ENCODE peak calls at places on chromosomes 6 and 20, in ten cellular contexts. One of them, this sample, is unnamed.

GRCh38 chr6:163417595-163417994 is 3.1 kb downstream of the QKI start:
- DNase-seq in amygdala: no peak
- DNase-seq in HCT116: no peak
- DNase-seq in neural crest cell: no peak
- DNase-seq in PC-9: no peak
- DNase-seq in A172: no peak
- DNase-seq in GOT3: no peak
- DNase-seq in PC-3: no peak
- DNase-seq in Ammon's horn: no peak
- DNase-seq in stimulated activated naive B cell treated with anti-CD40 and anti-IgM and Interleukin-4, amounts not matched to agents 10 μg/mL and 1 μg/mL and 100 μg/mL, for 72 hours: no peak
- DNase-seq in this sample: no peak

GRCh38 chr20:62215991-62216635 is 4.0 kb downstream of the HRH3 start:
- DNase-seq in amygdala: no peak
- DNase-seq in HCT116: no peak
- DNase-seq in neural crest cell: no peak
- DNase-seq in PC-9: no peak
- DNase-seq in A172: no peak
- DNase-seq in GOT3: no peak
- DNase-seq in PC-3: no peak
- DNase-seq in Ammon's horn: no peak
- DNase-seq in stimulated activated naive B cell treated with anti-CD40 and anti-IgM and Interleukin-4, amounts not matched to agents 10 μg/mL and 1 μg/mL and 100 μg/mL, for 72 hours: no peak
- DNase-seq in this sample: no peak

GRCh38 chr20:33769032-33769431 is 37.2 kb downstream of the ZNF341 start:
- DNase-seq in amygdala: no peak
- DNase-seq in HCT116: no peak
- DNase-seq in neural crest cell: no peak
- DNase-seq in PC-9: no peak
- DNase-seq in A172: no peak
- DNase-seq in GOT3: no peak
- DNase-seq in PC-3: no peak
- DNase-seq in Ammon's horn: no peak
- DNase-seq in stimulated activated naive B cell treated with anti-CD40 and anti-IgM and Interleukin-4, amounts not matched to agents 10 μg/mL and 1 μg/mL and 100 μg/mL, for 72 hours: no peak
- DNase-seq in this sample: no peak

GRCh38 chr6:71346034-71346680 is 57.5 kb downstream of the OGFRL1 start:
- DNase-seq in amygdala: no peak
- DNase-seq in HCT116: no peak
- DNase-seq in neural crest cell: no peak
- DNase-seq in PC-9: no peak
- DNase-seq in A172: no peak
- DNase-seq in GOT3: no peak
- DNase-seq in PC-3: no peak
- DNase-seq in Ammon's horn: peak
- DNase-seq in stimulated activated naive B cell treated with anti-CD40 and anti-IgM and Interleukin-4, amounts not matched to agents 10 μg/mL and 1 μg/mL and 100 μg/mL, for 72 hours: no peak
- DNase-seq in this sample: no peak

GRCh38 chr6:100554228-100554627 is 89.5 kb upstream of the SIM1 start:
- DNase-seq in amygdala: no peak
- DNase-seq in HCT116: no peak
- DNase-seq in neural crest cell: no peak
- DNase-seq in PC-9: no peak
- DNase-seq in A172: no peak
- DNase-seq in GOT3: no peak
- DNase-seq in PC-3: no peak
- DNase-seq in Ammon's horn: no peak
- DNase-seq in stimulated activated naive B cell treated with anti-CD40 and anti-IgM and Interleukin-4, amounts not matched to agents 10 μg/mL and 1 μg/mL and 100 μg/mL, for 72 hours: no peak
- DNase-seq in this sample: no peak

GRCh38 chr6:108207013-108207412 is 41.2 kb downstream of the NR2E1 start:
- DNase-seq in amygdala: no peak
- DNase-seq in HCT116: no peak
- DNase-seq in neural crest cell: no peak
- DNase-seq in PC-9: no peak
- DNase-seq in A172: no peak
- DNase-seq in GOT3: no peak
- DNase-seq in PC-3: no peak
- DNase-seq in Ammon's horn: no peak
- DNase-seq in stimulated activated naive B cell treated with anti-CD40 and anti-IgM and Interleukin-4, amounts not matched to agents 10 μg/mL and 1 μg/mL and 100 μg/mL, for 72 hours: no peak
- DNase-seq in this sample: no peak

GRCh38 chr6:157240960-157241311 is 82.4 kb downstream of the TMEM242 start:
- DNase-seq in amygdala: no peak
- DNase-seq in HCT116: no peak
- DNase-seq in neural crest cell: no peak
- DNase-seq in PC-9: no peak
- DNase-seq in A172: no peak
- DNase-seq in GOT3: no peak
- DNase-seq in PC-3: no peak
- DNase-seq in Ammon's horn: no peak
- DNase-seq in stimulated activated naive B cell treated with anti-CD40 and anti-IgM and Interleukin-4, amounts not matched to agents 10 μg/mL and 1 μg/mL and 100 μg/mL, for 72 hours: no peak
- DNase-seq in this sample: no peak

GRCh38 chr20:4546342-4546741 is 175.4 kb upstream of the PRND start:
- DNase-seq in amygdala: no peak
- DNase-seq in HCT116: no peak
- DNase-seq in neural crest cell: no peak
- DNase-seq in PC-9: no peak
- DNase-seq in A172: no peak
- DNase-seq in GOT3: no peak
- DNase-seq in PC-3: no peak
- DNase-seq in Ammon's horn: no peak
- DNase-seq in stimulated activated naive B cell treated with anti-CD40 and anti-IgM and Interleukin-4, amounts not matched to agents 10 μg/mL and 1 μg/mL and 100 μg/mL, for 72 hours: no peak
- DNase-seq in this sample: peak

GRCh38 chr6:42025066-42025789 is 25.1 kb upstream of the TAF8 start:
- DNase-seq in amygdala: no peak
- DNase-seq in HCT116: no peak
- DNase-seq in neural crest cell: no peak
- DNase-seq in PC-9: no peak
- DNase-seq in A172: no peak
- DNase-seq in GOT3: no peak
- DNase-seq in PC-3: no peak
- DNase-seq in Ammon's horn: no peak
- DNase-seq in stimulated activated naive B cell treated with anti-CD40 and anti-IgM and Interleukin-4, amounts not matched to agents 10 μg/mL and 1 μg/mL and 100 μg/mL, for 72 hours: peak
- DNase-seq in this sample: no peak

GRCh38 chr6:138622967-138623366 is 123.7 kb upstream of the NHSL1 start:
- DNase-seq in amygdala: no peak
- DNase-seq in HCT116: no peak
- DNase-seq in neural crest cell: no peak
- DNase-seq in PC-9: peak
- DNase-seq in A172: peak
- DNase-seq in GOT3: no peak
- DNase-seq in PC-3: no peak
- DNase-seq in Ammon's horn: no peak
- DNase-seq in stimulated activated naive B cell treated with anti-CD40 and anti-IgM and Interleukin-4, amounts not matched to agents 10 μg/mL and 1 μg/mL and 100 μg/mL, for 72 hours: no peak
- DNase-seq in this sample: no peak

GRCh38 chr20:37804584-37805566 is 98.1 kb upstream of the VSTM2L start:
- DNase-seq in amygdala: peak
- DNase-seq in HCT116: no peak
- DNase-seq in neural crest cell: no peak
- DNase-seq in PC-9: no peak
- DNase-seq in A172: no peak
- DNase-seq in GOT3: no peak
- DNase-seq in PC-3: no peak
- DNase-seq in Ammon's horn: peak
- DNase-seq in stimulated activated naive B cell treated with anti-CD40 and anti-IgM and Interleukin-4, amounts not matched to agents 10 μg/mL and 1 μg/mL and 100 μg/mL, for 72 hours: peak
- DNase-seq in this sample: no peak

GRCh38 chr20:60143450-60143849 is 185.2 kb downstream of the CDH26 start:
- DNase-seq in amygdala: no peak
- DNase-seq in HCT116: no peak
- DNase-seq in neural crest cell: no peak
- DNase-seq in PC-9: no peak
- DNase-seq in A172: no peak
- DNase-seq in GOT3: no peak
- DNase-seq in PC-3: no peak
- DNase-seq in Ammon's horn: no peak
- DNase-seq in stimulated activated naive B cell treated with anti-CD40 and anti-IgM and Interleukin-4, amounts not matched to agents 10 μg/mL and 1 μg/mL and 100 μg/mL, for 72 hours: no peak
- DNase-seq in this sample: no peak

GRCh38 chr6:3750324-3751018 is 1.0 kb downstream of the PXDC1 start:
- DNase-seq in amygdala: peak
- DNase-seq in HCT116: no peak
- DNase-seq in neural crest cell: no peak
- DNase-seq in PC-9: peak
- DNase-seq in A172: peak
- DNase-seq in GOT3: peak
- DNase-seq in PC-3: peak
- DNase-seq in Ammon's horn: peak
- DNase-seq in stimulated activated naive B cell treated with anti-CD40 and anti-IgM and Interleukin-4, amounts not matched to agents 10 μg/mL and 1 μg/mL and 100 μg/mL, for 72 hours: no peak
- DNase-seq in this sample: peak

GRCh38 chr20:25045343-25045712 is 12.6 kb downstream of the ACSS1 start:
- DNase-seq in amygdala: no peak
- DNase-seq in HCT116: no peak
- DNase-seq in neural crest cell: no peak
- DNase-seq in PC-9: no peak
- DNase-seq in A172: no peak
- DNase-seq in GOT3: no peak
- DNase-seq in PC-3: no peak
- DNase-seq in Ammon's horn: no peak
- DNase-seq in stimulated activated naive B cell treated with anti-CD40 and anti-IgM and Interleukin-4, amounts not matched to agents 10 μg/mL and 1 μg/mL and 100 μg/mL, for 72 hours: no peak
- DNase-seq in this sample: no peak

GRCh38 chr20:36394340-36394965 is 88.3 kb downstream of the DLGAP4 start:
- DNase-seq in amygdala: no peak
- DNase-seq in HCT116: no peak
- DNase-seq in neural crest cell: no peak
- DNase-seq in PC-9: no peak
- DNase-seq in A172: no peak
- DNase-seq in GOT3: no peak
- DNase-seq in PC-3: no peak
- DNase-seq in Ammon's horn: no peak
- DNase-seq in stimulated activated naive B cell treated with anti-CD40 and anti-IgM and Interleukin-4, amounts not matched to agents 10 μg/mL and 1 μg/mL and 100 μg/mL, for 72 hours: no peak
- DNase-seq in this sample: no peak